ENCODE peak calls at places on chromosomes 7 and 10, in ten cellular contexts. One of them, this sample, is unnamed.

GRCh38 chr7:52107355-52107754 is 790.7 kb upstream of the COBL start:
- DNase-seq in nephron progenitor cell: no peak
- DNase-seq in fibroblast of mammary gland: no peak
- DNase-seq in stimulated activated CD8-positive, alpha-beta memory T cell treated with anti-CD3 and anti-CD28 coated beads, Interleukin-15, amount 100 ng/mL, for 4 hours: no peak
- DNase-seq in activated CD8-positive, alpha-beta memory T cell treated with anti-CD3 and anti-CD28 coated beads, Interleukin-2, amount 50 U/mL, for 48 hours: no peak
- DNase-seq in smooth muscle cell of the brain vasculature: no peak
- DNase-seq in NCI-H748 treated with DMSO at 0.1 percent for 48 hours: no peak
- DNase-seq in sciatic nerve: no peak
- DNase-seq in brain microvascular endothelial cell: no peak
- DNase-seq in AG04450: no peak
- DNase-seq in this sample: no peak

GRCh38 chr10:79206300-79207095 is 137.7 kb downstream of the ZMIZ1 start:
- DNase-seq in brain microvascular endothelial cell: no peak
- DNase-seq in sciatic nerve: no peak
- DNase-seq in activated CD8-positive, alpha-beta memory T cell treated with anti-CD3 and anti-CD28 coated beads, Interleukin-2, amount 50 U/mL, for 48 hours: no peak
- DNase-seq in stimulated activated CD8-positive, alpha-beta memory T cell treated with anti-CD3 and anti-CD28 coated beads, Interleukin-15, amount 100 ng/mL, for 4 hours: no peak
- DNase-seq in AG04450: no peak
- DNase-seq in fibroblast of mammary gland: no peak
- DNase-seq in smooth muscle cell of the brain vasculature: no peak
- DNase-seq in NCI-H748 treated with DMSO at 0.1 percent for 48 hours: no peak
- DNase-seq in nephron progenitor cell: no peak
- DNase-seq in this sample: no peak

GRCh38 chr10:34719746-34720145 is 95.3 kb downstream of the PARD3 start:
- DNase-seq in nephron progenitor cell: no peak
- DNase-seq in fibroblast of mammary gland: no peak
- DNase-seq in brain microvascular endothelial cell: no peak
- DNase-seq in AG04450: no peak
- DNase-seq in sciatic nerve: no peak
- DNase-seq in smooth muscle cell of the brain vasculature: no peak
- DNase-seq in NCI-H748 treated with DMSO at 0.1 percent for 48 hours: no peak
- DNase-seq in stimulated activated CD8-positive, alpha-beta memory T cell treated with anti-CD3 and anti-CD28 coated beads, Interleukin-15, amount 100 ng/mL, for 4 hours: no peak
- DNase-seq in activated CD8-positive, alpha-beta memory T cell treated with anti-CD3 and anti-CD28 coated beads, Interleukin-2, amount 50 U/mL, for 48 hours: no peak
- DNase-seq in this sample: no peak

GRCh38 chr7:112500619-112501018 is 19.8 kb downstream of the LSMEM1 start:
- DNase-seq in activated CD8-positive, alpha-beta memory T cell treated with anti-CD3 and anti-CD28 coated beads, Interleukin-2, amount 50 U/mL, for 48 hours: no peak
- DNase-seq in brain microvascular endothelial cell: no peak
- DNase-seq in stimulated activated CD8-positive, alpha-beta memory T cell treated with anti-CD3 and anti-CD28 coated beads, Interleukin-15, amount 100 ng/mL, for 4 hours: no peak
- DNase-seq in NCI-H748 treated with DMSO at 0.1 percent for 48 hours: no peak
- DNase-seq in fibroblast of mammary gland: peak
- DNase-seq in smooth muscle cell of the brain vasculature: no peak
- DNase-seq in sciatic nerve: no peak
- DNase-seq in nephron progenitor cell: no peak
- DNase-seq in AG04450: no peak
- DNase-seq in this sample: no peak

GRCh38 chr10:66714741-66715140 is 211.1 kb upstream of the LRRTM3 start:
- DNase-seq in NCI-H748 treated with DMSO at 0.1 percent for 48 hours: no peak
- DNase-seq in fibroblast of mammary gland: no peak
- DNase-seq in nephron progenitor cell: no peak
- DNase-seq in sciatic nerve: no peak
- DNase-seq in activated CD8-positive, alpha-beta memory T cell treated with anti-CD3 and anti-CD28 coated beads, Interleukin-2, amount 50 U/mL, for 48 hours: no peak
- DNase-seq in brain microvascular endothelial cell: no peak
- DNase-seq in stimulated activated CD8-positive, alpha-beta memory T cell treated with anti-CD3 and anti-CD28 coated beads, Interleukin-15, amount 100 ng/mL, for 4 hours: no peak
- DNase-seq in AG04450: no peak
- DNase-seq in smooth muscle cell of the brain vasculature: no peak
- DNase-seq in this sample: no peak

GRCh38 chr10:51879238-51879637 is 179.8 kb upstream of the CSTF2T start:
- DNase-seq in smooth muscle cell of the brain vasculature: peak
- DNase-seq in sciatic nerve: no peak
- DNase-seq in nephron progenitor cell: no peak
- DNase-seq in activated CD8-positive, alpha-beta memory T cell treated with anti-CD3 and anti-CD28 coated beads, Interleukin-2, amount 50 U/mL, for 48 hours: no peak
- DNase-seq in stimulated activated CD8-positive, alpha-beta memory T cell treated with anti-CD3 and anti-CD28 coated beads, Interleukin-15, amount 100 ng/mL, for 4 hours: no peak
- DNase-seq in AG04450: peak
- DNase-seq in NCI-H748 treated with DMSO at 0.1 percent for 48 hours: no peak
- DNase-seq in fibroblast of mammary gland: peak
- DNase-seq in brain microvascular endothelial cell: peak
- DNase-seq in this sample: no peak

GRCh38 chr7:641966-642365 is 84.5 kb upstream of the DNAAF5 start:
- DNase-seq in AG04450: no peak
- DNase-seq in brain microvascular endothelial cell: no peak
- DNase-seq in fibroblast of mammary gland: no peak
- DNase-seq in activated CD8-positive, alpha-beta memory T cell treated with anti-CD3 and anti-CD28 coated beads, Interleukin-2, amount 50 U/mL, for 48 hours: no peak
- DNase-seq in smooth muscle cell of the brain vasculature: no peak
- DNase-seq in NCI-H748 treated with DMSO at 0.1 percent for 48 hours: no peak
- DNase-seq in stimulated activated CD8-positive, alpha-beta memory T cell treated with anti-CD3 and anti-CD28 coated beads, Interleukin-15, amount 100 ng/mL, for 4 hours: no peak
- DNase-seq in sciatic nerve: no peak
- DNase-seq in nephron progenitor cell: no peak
- DNase-seq in this sample: no peak

GRCh38 chr7:134565643-134566136 is 16.8 kb downstream of the AKR1B15 start:
- DNase-seq in fibroblast of mammary gland: peak
- DNase-seq in smooth muscle cell of the brain vasculature: no peak
- DNase-seq in nephron progenitor cell: no peak
- DNase-seq in AG04450: no peak
- DNase-seq in brain microvascular endothelial cell: no peak
- DNase-seq in stimulated activated CD8-positive, alpha-beta memory T cell treated with anti-CD3 and anti-CD28 coated beads, Interleukin-15, amount 100 ng/mL, for 4 hours: no peak
- DNase-seq in NCI-H748 treated with DMSO at 0.1 percent for 48 hours: no peak
- DNase-seq in activated CD8-positive, alpha-beta memory T cell treated with anti-CD3 and anti-CD28 coated beads, Interleukin-2, amount 50 U/mL, for 48 hours: no peak
- DNase-seq in sciatic nerve: no peak
- DNase-seq in this sample: no peak

GRCh38 chr7:139570119-139570518 is 46.6 kb downstream of the CLEC2L start:
- DNase-seq in sciatic nerve: no peak
- DNase-seq in smooth muscle cell of the brain vasculature: no peak
- DNase-seq in stimulated activated CD8-positive, alpha-beta memory T cell treated with anti-CD3 and anti-CD28 coated beads, Interleukin-15, amount 100 ng/mL, for 4 hours: no peak
- DNase-seq in fibroblast of mammary gland: no peak
- DNase-seq in AG04450: no peak
- DNase-seq in activated CD8-positive, alpha-beta memory T cell treated with anti-CD3 and anti-CD28 coated beads, Interleukin-2, amount 50 U/mL, for 48 hours: no peak
- DNase-seq in brain microvascular endothelial cell: no peak
- DNase-seq in NCI-H748 treated with DMSO at 0.1 percent for 48 hours: no peak
- DNase-seq in nephron progenitor cell: no peak
- DNase-seq in this sample: peak

GRCh38 chr10:100970076-100970913 is 991 bp downstream of the SEMA4G start:
- DNase-seq in smooth muscle cell of the brain vasculature: no peak
- DNase-seq in stimulated activated CD8-positive, alpha-beta memory T cell treated with anti-CD3 and anti-CD28 coated beads, Interleukin-15, amount 100 ng/mL, for 4 hours: peak
- DNase-seq in AG04450: no peak
- DNase-seq in sciatic nerve: no peak
- DNase-seq in activated CD8-positive, alpha-beta memory T cell treated with anti-CD3 and anti-CD28 coated beads, Interleukin-2, amount 50 U/mL, for 48 hours: peak
- DNase-seq in fibroblast of mammary gland: no peak
- DNase-seq in NCI-H748 treated with DMSO at 0.1 percent for 48 hours: no peak
- DNase-seq in brain microvascular endothelial cell: no peak
- DNase-seq in nephron progenitor cell: peak
- DNase-seq in this sample: no peak

GRCh38 chr10:1211844-1212570 is 155.8 kb downstream of the WDR37 start:
- DNase-seq in sciatic nerve: no peak
- DNase-seq in fibroblast of mammary gland: no peak
- DNase-seq in NCI-H748 treated with DMSO at 0.1 percent for 48 hours: no peak
- DNase-seq in smooth muscle cell of the brain vasculature: no peak
- DNase-seq in activated CD8-positive, alpha-beta memory T cell treated with anti-CD3 and anti-CD28 coated beads, Interleukin-2, amount 50 U/mL, for 48 hours: no peak
- DNase-seq in nephron progenitor cell: no peak
- DNase-seq in brain microvascular endothelial cell: no peak
- DNase-seq in stimulated activated CD8-positive, alpha-beta memory T cell treated with anti-CD3 and anti-CD28 coated beads, Interleukin-15, amount 100 ng/mL, for 4 hours: no peak
- DNase-seq in AG04450: no peak
- DNase-seq in this sample: no peak

GRCh38 chr7:15684834-15685233 is 1.6 kb downstream of the MEOX2 start:
- DNase-seq in stimulated activated CD8-positive, alpha-beta memory T cell treated with anti-CD3 and anti-CD28 coated beads, Interleukin-15, amount 100 ng/mL, for 4 hours: no peak
- DNase-seq in sciatic nerve: no peak
- DNase-seq in AG04450: no peak
- DNase-seq in NCI-H748 treated with DMSO at 0.1 percent for 48 hours: peak
- DNase-seq in brain microvascular endothelial cell: no peak
- DNase-seq in smooth muscle cell of the brain vasculature: no peak
- DNase-seq in nephron progenitor cell: peak
- DNase-seq in fibroblast of mammary gland: peak
- DNase-seq in activated CD8-positive, alpha-beta memory T cell treated with anti-CD3 and anti-CD28 coated beads, Interleukin-2, amount 50 U/mL, for 48 hours: no peak
- DNase-seq in this sample: no peak

GRCh38 chr7:151143261-151144015 is 24.1 kb downstream of the GBX1 start:
- DNase-seq in sciatic nerve: peak
- DNase-seq in fibroblast of mammary gland: peak
- DNase-seq in AG04450: no peak
- DNase-seq in NCI-H748 treated with DMSO at 0.1 percent for 48 hours: no peak
- DNase-seq in smooth muscle cell of the brain vasculature: no peak
- DNase-seq in activated CD8-positive, alpha-beta memory T cell treated with anti-CD3 and anti-CD28 coated beads, Interleukin-2, amount 50 U/mL, for 48 hours: no peak
- DNase-seq in brain microvascular endothelial cell: no peak
- DNase-seq in nephron progenitor cell: no peak
- DNase-seq in stimulated activated CD8-positive, alpha-beta memory T cell treated with anti-CD3 and anti-CD28 coated beads, Interleukin-15, amount 100 ng/mL, for 4 hours: no peak
- DNase-seq in this sample: no peak